ENCODE peak calls at places on chromosomes 4 and X, in six cellular contexts. C, P, H, E, X and S are unnamed samples.

GRCh38 chr4:6059375-6059805 is 41.2 kb upstream of the C4orf50 start:
- DNase-seq in E (no peak), X (no peak), P (no peak), H (no peak), C (no peak), S (no peak)

GRCh38 chrX:19063030-19063429 is 59.2 kb downstream of the ADGRG2 start:
- DNase-seq in E (no peak), H (no peak), C (no peak), P (no peak), X (no peak), S (no peak)

GRCh38 chr4:77434299-77435092 is 171.1 kb upstream of the CXCL13 start:
- DNase-seq in H (no peak), X (peak; percentile 4), E (no peak), C (no peak), P (no peak), S (no peak)

GRCh38 chrX:16711219-16712115 is 1.0 kb downstream of the CTPS2 start:
- DNase-seq in H (no peak), C (no peak), P (no peak), X (peak; percentile 14), E (no peak), S (no peak)

GRCh38 chrX:15301924-15302323 is 13.5 kb downstream of the ASB11 start:
- DNase-seq in C (no peak), E (no peak), P (no peak), X (peak; percentile 38), H (peak; percentile 82), S (no peak)

GRCh38 chr4:165464813-165465381 is 86.1 kb downstream of the CPE start:
- DNase-seq in H (no peak), X (peak; percentile 11), C (peak; percentile 11), P (no peak), E (no peak), S (peak; percentile 7)

GRCh38 chr4:34157546-34157945 is 2086.8 kb downstream of the ARAP2 start:
- DNase-seq in P (no peak), C (no peak), X (no peak), H (no peak), E (no peak), S (no peak)

GRCh38 chr4:153114771-153115321 is 89.4 kb upstream of the TRIM2 start:
- DNase-seq in P (no peak), E (peak; percentile 69), X (peak; percentile 15), H (no peak), C (no peak), S (no peak)

GRCh38 chr4:88958080-88958479 is 98.9 kb downstream of the FAM13A start:
- DNase-seq in H (no peak), P (no peak), C (no peak), X (no peak), E (no peak), S (no peak)

GRCh38 chr4:140642674-140643437 is 74.1 kb upstream of the UCP1 start:
- DNase-seq in H (no peak), C (no peak), P (no peak), X (no peak), E (no peak), S (no peak)

GRCh38 chr4:9812530-9813340 is 31.3 kb downstream of the DRD5 start:
- DNase-seq in H (no peak), P (no peak), X (no peak), E (no peak), C (no peak), S (no peak)

GRCh38 chrX:109902665-109903064 is 100.2 kb upstream of the TMEM164 start:
- DNase-seq in E (no peak), X (no peak), C (no peak), H (no peak), P (no peak), S (no peak)

GRCh38 chr4:139528377-139529005 is 27.5 kb downstream of the SETD7 start:
- DNase-seq in H (peak; percentile 80), C (peak; percentile 87), P (no peak), X (peak; percentile 50), E (no peak), S (no peak)

GRCh38 chr4:99383833-99384392 is 31.4 kb upstream of the ADH1C start:
- DNase-seq in P (no peak), X (peak; percentile 27), C (peak; percentile 92), E (no peak), H (peak; percentile 51), S (no peak)

GRCh38 chr4:152715076-152715475 is 35.3 kb upstream of the TMEM154 start:
- DNase-seq in E (no peak), P (no peak), X (no peak), H (no peak), C (no peak), S (no peak)

GRCh38 chr4:100977274-100977673 is 370.1 kb downstream of the PPP3CA start:
- DNase-seq in H (no peak), P (no peak), X (no peak), E (no peak), C (no peak), S (no peak)

GRCh38 chr4:3657917-3658913 is 108.0 kb upstream of the ADRA2C start:
- DNase-seq in E (no peak), X (no peak), H (peak; percentile 61), C (peak; percentile 57), P (no peak), S (no peak)

GRCh38 chr4:94798808-94799207 is 41.1 kb downstream of the BMPR1B start:
- DNase-seq in H (no peak), E (no peak), X (no peak), C (no peak), P (no peak), S (no peak)

GRCh38 chr4:108725457-108725856 is 37.4 kb downstream of the ETNPPL start:
- DNase-seq in C (no peak), X (no peak), P (no peak), H (no peak), E (peak; percentile 13), S (no peak)

GRCh38 chr4:187632260-187633010 is 363.1 kb upstream of the ZFP42 start:
- DNase-seq in C (no peak), P (no peak), X (no peak), E (no peak), H (no peak), S (no peak)
- H3K4me3 ChIP-seq in C (no peak overlapping the region), P (no peak overlapping the region), X (no peak overlapping the region), E (no peak overlapping the region), H (no peak overlapping the region), S (no peak overlapping the region)

GRCh38 chrX:13319953-13320352 is at the start of gene ATXN3L:
- DNase-seq in P (no peak), X (no peak), H (no peak), E (no peak), C (no peak), S (no peak)
- TF ChIP-seq CTCF in P (no peak), X (no peak), H (no peak), E (no peak), C (no peak), S (no peak)

GRCh38 chr4:8761824-8762205 is 109.8 kb downstream of the HMX1 start:
- DNase-seq in P (peak; percentile 67), E (no peak), H (peak; percentile 28), C (no peak), X (no peak), S (no peak)
- H3K4me3 ChIP-seq in P (no peak overlapping the region), E (no peak overlapping the region), H (no peak overlapping the region), C (no peak overlapping the region), X (no peak overlapping the region), S (no peak overlapping the region)

GRCh38 chrX:38861489-38861888 is 60.2 kb downstream of the MID1IP1 start:
- DNase-seq in C (no peak), P (no peak), H (no peak), X (no peak), E (no peak), S (no peak)
- TF ChIP-seq CTCF in C (no peak), P (no peak), H (no peak), X (no peak), E (no peak), S (no peak)

DNA sequence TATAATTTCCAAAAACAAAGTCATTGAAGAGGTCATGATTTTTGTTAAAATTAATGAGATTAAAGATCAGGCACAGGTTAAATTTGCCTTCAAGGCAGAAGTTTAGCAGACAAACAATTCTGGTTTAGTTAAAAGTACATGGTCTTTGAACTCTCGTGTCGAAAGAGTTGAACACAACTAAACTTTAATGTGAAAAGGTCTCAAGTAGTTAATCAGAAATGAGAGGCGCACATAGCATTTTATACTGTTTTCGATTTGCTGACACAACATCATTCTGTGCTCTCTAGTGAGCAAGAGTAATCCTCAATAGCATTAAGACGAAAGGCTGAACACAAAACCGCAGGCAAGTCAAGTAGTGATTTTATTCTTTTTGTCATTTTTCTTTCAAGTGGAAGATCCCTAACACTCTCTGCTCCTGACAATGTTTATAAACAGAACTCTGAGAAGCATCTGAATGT is 49.9 kb downstream of the SH3RF1 start:
- DNase-seq in C (peak; percentile 29), E (no peak), X (no peak), H (no peak), P (no peak), S (no peak)
- H3K4me3 ChIP-seq in C (no peak overlapping the region), E (no peak overlapping the region), X (no peak overlapping the region), H (no peak overlapping the region), P (no peak overlapping the region), S (no peak overlapping the region)

GRCh38 chr4:111602848-111603247 is 542.4 kb upstream of the FAM241A start:
- DNase-seq in H (no peak), X (no peak), C (no peak), E (peak; percentile 21), P (no peak), S (no peak)
- TF ChIP-seq CTCF in H (no peak), X (no peak), C (peak; percentile 50), E (peak; percentile 33), P (no peak), S (peak; percentile 23)

GRCh38 chr4:74058048-74058651 is 19.7 kb upstream of the CXCL3 start:
- DNase-seq in P (no peak), C (no peak), E (no peak), X (no peak), H (no peak), S (no peak)
- H3K4me3 ChIP-seq in P (no peak overlapping the region), C (no peak overlapping the region), E (no peak overlapping the region), X (no peak overlapping the region), H (no peak overlapping the region), S (no peak overlapping the region)

GRCh38 chrX:1591102-1591862 is at the start of gene AKAP17A:
- DNase-seq in C (peak; percentile 82), E (peak; percentile 80), X (peak; percentile 96), P (peak; percentile 99), H (peak; percentile 98), S (peak; percentile 70)
- TF ChIP-seq CTCF in C (no peak), E (no peak), X (no peak), P (peak; percentile 49), H (no peak), S (no peak)